ENCODE peak calls at places on chromosome 1, in seven cellular contexts. One of them, this sample, is unnamed.

GRCh38 chr1:1832820-1833219 is 54.5 kb upstream of the NADK start:
- DNase-seq in left colon: no peak
- DNase-seq in cardiac septum: no peak
- DNase-seq in stimulated activated CD4-positive, alpha-beta T cell treated with anti-CD3 and anti-CD28 coated beads, Interleukin-1b, Interleukin-23, amount 100 ng/mL, for 24 hours: no peak
- DNase-seq in NCI-H1417: no peak
- DNase-seq in lower lobe of right lung: no peak
- DNase-seq in activated naive CD8-positive, alpha-beta T cell treated with anti-CD3 and anti-CD28 coated beads, Interleukin-2, amount 50 U/mL, for 24 hours: no peak
- DNase-seq in this sample: no peak

GRCh38 chr1:192544983-192545393 is 30.6 kb upstream of the RGS1 start:
- DNase-seq in left colon: no peak
- DNase-seq in cardiac septum: no peak
- DNase-seq in stimulated activated CD4-positive, alpha-beta T cell treated with anti-CD3 and anti-CD28 coated beads, Interleukin-1b, Interleukin-23, amount 100 ng/mL, for 24 hours: no peak
- DNase-seq in NCI-H1417: no peak
- DNase-seq in lower lobe of right lung: no peak
- DNase-seq in activated naive CD8-positive, alpha-beta T cell treated with anti-CD3 and anti-CD28 coated beads, Interleukin-2, amount 50 U/mL, for 24 hours: no peak
- DNase-seq in this sample: no peak

GRCh38 chr1:161835963-161836362 is 69.8 kb downstream of the ATF6 start:
- DNase-seq in left colon: no peak
- DNase-seq in cardiac septum: no peak
- DNase-seq in stimulated activated CD4-positive, alpha-beta T cell treated with anti-CD3 and anti-CD28 coated beads, Interleukin-1b, Interleukin-23, amount 100 ng/mL, for 24 hours: no peak
- DNase-seq in NCI-H1417: no peak
- DNase-seq in lower lobe of right lung: no peak
- DNase-seq in activated naive CD8-positive, alpha-beta T cell treated with anti-CD3 and anti-CD28 coated beads, Interleukin-2, amount 50 U/mL, for 24 hours: no peak
- DNase-seq in this sample: no peak

GRCh38 chr1:37858931-37859506 is 373 bp downstream of the MTF1 start:
- DNase-seq in left colon: no peak
- DNase-seq in cardiac septum: no peak
- DNase-seq in stimulated activated CD4-positive, alpha-beta T cell treated with anti-CD3 and anti-CD28 coated beads, Interleukin-1b, Interleukin-23, amount 100 ng/mL, for 24 hours: no peak
- DNase-seq in NCI-H1417: no peak
- DNase-seq in lower lobe of right lung: no peak
- DNase-seq in activated naive CD8-positive, alpha-beta T cell treated with anti-CD3 and anti-CD28 coated beads, Interleukin-2, amount 50 U/mL, for 24 hours: no peak
- DNase-seq in this sample: peak

GRCh38 chr1:1437904-1438376 is 2.5 kb downstream of the VWA1 start:
- DNase-seq in left colon: peak
- DNase-seq in cardiac septum: no peak
- DNase-seq in stimulated activated CD4-positive, alpha-beta T cell treated with anti-CD3 and anti-CD28 coated beads, Interleukin-1b, Interleukin-23, amount 100 ng/mL, for 24 hours: no peak
- DNase-seq in NCI-H1417: no peak
- DNase-seq in lower lobe of right lung: peak
- DNase-seq in activated naive CD8-positive, alpha-beta T cell treated with anti-CD3 and anti-CD28 coated beads, Interleukin-2, amount 50 U/mL, for 24 hours: no peak
- DNase-seq in this sample: no peak

GRCh38 chr1:85707267-85707989 is 805 bp downstream of the ZNHIT6 start:
- DNase-seq in left colon: no peak
- DNase-seq in cardiac septum: no peak
- DNase-seq in stimulated activated CD4-positive, alpha-beta T cell treated with anti-CD3 and anti-CD28 coated beads, Interleukin-1b, Interleukin-23, amount 100 ng/mL, for 24 hours: no peak
- DNase-seq in NCI-H1417: no peak
- DNase-seq in lower lobe of right lung: no peak
- DNase-seq in activated naive CD8-positive, alpha-beta T cell treated with anti-CD3 and anti-CD28 coated beads, Interleukin-2, amount 50 U/mL, for 24 hours: no peak
- DNase-seq in this sample: peak

GRCh38 chr1:57162607-57163235 is 196.9 kb upstream of the C8B start:
- DNase-seq in left colon: no peak
- DNase-seq in cardiac septum: peak
- DNase-seq in stimulated activated CD4-positive, alpha-beta T cell treated with anti-CD3 and anti-CD28 coated beads, Interleukin-1b, Interleukin-23, amount 100 ng/mL, for 24 hours: no peak
- DNase-seq in NCI-H1417: no peak
- DNase-seq in lower lobe of right lung: no peak
- DNase-seq in activated naive CD8-positive, alpha-beta T cell treated with anti-CD3 and anti-CD28 coated beads, Interleukin-2, amount 50 U/mL, for 24 hours: no peak
- DNase-seq in this sample: no peak

GRCh38 chr1:2861988-2862430 is 60.5 kb upstream of the TTC34 start:
- DNase-seq in left colon: no peak
- DNase-seq in cardiac septum: no peak
- DNase-seq in stimulated activated CD4-positive, alpha-beta T cell treated with anti-CD3 and anti-CD28 coated beads, Interleukin-1b, Interleukin-23, amount 100 ng/mL, for 24 hours: no peak
- DNase-seq in NCI-H1417: no peak
- DNase-seq in lower lobe of right lung: peak
- DNase-seq in activated naive CD8-positive, alpha-beta T cell treated with anti-CD3 and anti-CD28 coated beads, Interleukin-2, amount 50 U/mL, for 24 hours: no peak
- DNase-seq in this sample: no peak

GRCh38 chr1:32404956-32405355 is 10.7 kb upstream of the BSDC1 start:
- DNase-seq in left colon: no peak
- DNase-seq in cardiac septum: no peak
- DNase-seq in stimulated activated CD4-positive, alpha-beta T cell treated with anti-CD3 and anti-CD28 coated beads, Interleukin-1b, Interleukin-23, amount 100 ng/mL, for 24 hours: no peak
- DNase-seq in NCI-H1417: no peak
- DNase-seq in lower lobe of right lung: no peak
- DNase-seq in activated naive CD8-positive, alpha-beta T cell treated with anti-CD3 and anti-CD28 coated beads, Interleukin-2, amount 50 U/mL, for 24 hours: no peak
- DNase-seq in this sample: no peak

GRCh38 chr1:77010937-77011336 is 143.7 kb downstream of the ST6GALNAC5 start:
- DNase-seq in left colon: no peak
- DNase-seq in cardiac septum: no peak
- DNase-seq in stimulated activated CD4-positive, alpha-beta T cell treated with anti-CD3 and anti-CD28 coated beads, Interleukin-1b, Interleukin-23, amount 100 ng/mL, for 24 hours: no peak
- DNase-seq in NCI-H1417: peak
- DNase-seq in lower lobe of right lung: no peak
- DNase-seq in activated naive CD8-positive, alpha-beta T cell treated with anti-CD3 and anti-CD28 coated beads, Interleukin-2, amount 50 U/mL, for 24 hours: no peak
- DNase-seq in this sample: no peak

GRCh38 chr1:188170935-188171334 is 1342.2 kb downstream of the PLA2G4A start:
- DNase-seq in left colon: no peak
- DNase-seq in cardiac septum: no peak
- DNase-seq in stimulated activated CD4-positive, alpha-beta T cell treated with anti-CD3 and anti-CD28 coated beads, Interleukin-1b, Interleukin-23, amount 100 ng/mL, for 24 hours: no peak
- DNase-seq in NCI-H1417: peak
- DNase-seq in lower lobe of right lung: no peak
- DNase-seq in activated naive CD8-positive, alpha-beta T cell treated with anti-CD3 and anti-CD28 coated beads, Interleukin-2, amount 50 U/mL, for 24 hours: no peak
- DNase-seq in this sample: no peak

GRCh38 chr1:86227026-86227425 is 70.5 kb upstream of the COL24A1 start:
- DNase-seq in left colon: no peak
- DNase-seq in cardiac septum: no peak
- DNase-seq in stimulated activated CD4-positive, alpha-beta T cell treated with anti-CD3 and anti-CD28 coated beads, Interleukin-1b, Interleukin-23, amount 100 ng/mL, for 24 hours: no peak
- DNase-seq in NCI-H1417: no peak
- DNase-seq in lower lobe of right lung: no peak
- DNase-seq in activated naive CD8-positive, alpha-beta T cell treated with anti-CD3 and anti-CD28 coated beads, Interleukin-2, amount 50 U/mL, for 24 hours: no peak
- DNase-seq in this sample: no peak

GRCh38 chr1:173481195-173481772 is 4.1 kb downstream of the PRDX6 start:
- DNase-seq in left colon: no peak
- DNase-seq in cardiac septum: no peak
- DNase-seq in stimulated activated CD4-positive, alpha-beta T cell treated with anti-CD3 and anti-CD28 coated beads, Interleukin-1b, Interleukin-23, amount 100 ng/mL, for 24 hours: no peak
- DNase-seq in NCI-H1417: no peak
- DNase-seq in lower lobe of right lung: no peak
- DNase-seq in activated naive CD8-positive, alpha-beta T cell treated with anti-CD3 and anti-CD28 coated beads, Interleukin-2, amount 50 U/mL, for 24 hours: no peak
- DNase-seq in this sample: no peak

GRCh38 chr1:21347072-21347581 is 56.9 kb upstream of the ECE1 start:
- DNase-seq in left colon: no peak
- DNase-seq in cardiac septum: no peak
- DNase-seq in stimulated activated CD4-positive, alpha-beta T cell treated with anti-CD3 and anti-CD28 coated beads, Interleukin-1b, Interleukin-23, amount 100 ng/mL, for 24 hours: no peak
- DNase-seq in NCI-H1417: no peak
- DNase-seq in lower lobe of right lung: no peak
- DNase-seq in activated naive CD8-positive, alpha-beta T cell treated with anti-CD3 and anti-CD28 coated beads, Interleukin-2, amount 50 U/mL, for 24 hours: no peak
- DNase-seq in this sample: no peak

GRCh38 chr1:61237659-61238370 is 155.5 kb downstream of the NFIA start:
- DNase-seq in left colon: no peak
- DNase-seq in cardiac septum: no peak
- DNase-seq in stimulated activated CD4-positive, alpha-beta T cell treated with anti-CD3 and anti-CD28 coated beads, Interleukin-1b, Interleukin-23, amount 100 ng/mL, for 24 hours: no peak
- DNase-seq in NCI-H1417: no peak
- DNase-seq in lower lobe of right lung: no peak
- DNase-seq in activated naive CD8-positive, alpha-beta T cell treated with anti-CD3 and anti-CD28 coated beads, Interleukin-2, amount 50 U/mL, for 24 hours: no peak
- DNase-seq in this sample: no peak